ENCODE peak calls at places on chromosome 13, in five cellular contexts. One of them, this sample, is unnamed.

GRCh38 chr13:112587767-112588489 is at the start of gene TUBGCP3:
- DNase-seq in GM06990: peak
- DNase-seq in activated naive CD4-positive, alpha-beta T cell treated with Interleukin-2 at 50 U/mL for 16 hours: peak
- DNase-seq in IMR-90: peak
- DNase-seq in activated CD4-positive, alpha-beta T cell treated with anti-CD3 and anti-CD28 coated beads for 24 hours: peak
- DNase-seq in this sample: peak

GRCh38 chr13:44432595-44432994 is 59.0 kb downstream of the SERP2 start:
- DNase-seq in GM06990: no peak
- DNase-seq in activated naive CD4-positive, alpha-beta T cell treated with Interleukin-2 at 50 U/mL for 16 hours: no peak
- DNase-seq in IMR-90: peak
- DNase-seq in activated CD4-positive, alpha-beta T cell treated with anti-CD3 and anti-CD28 coated beads for 24 hours: no peak
- DNase-seq in this sample: no peak

GRCh38 chr13:34618654-34619053 is 323.4 kb upstream of the NBEA start:
- DNase-seq in GM06990: no peak
- DNase-seq in activated naive CD4-positive, alpha-beta T cell treated with Interleukin-2 at 50 U/mL for 16 hours: no peak
- DNase-seq in IMR-90: no peak
- DNase-seq in activated CD4-positive, alpha-beta T cell treated with anti-CD3 and anti-CD28 coated beads for 24 hours: no peak
- DNase-seq in this sample: no peak

GRCh38 chr13:28568286-28568685 is 73.4 kb upstream of the FLT1 start:
- DNase-seq in GM06990: peak
- DNase-seq in activated naive CD4-positive, alpha-beta T cell treated with Interleukin-2 at 50 U/mL for 16 hours: no peak
- DNase-seq in IMR-90: peak
- DNase-seq in activated CD4-positive, alpha-beta T cell treated with anti-CD3 and anti-CD28 coated beads for 24 hours: no peak
- DNase-seq in this sample: peak

GRCh38 chr13:78160793-78161192 is 242.2 kb upstream of the EDNRB start:
- DNase-seq in GM06990: no peak
- DNase-seq in activated naive CD4-positive, alpha-beta T cell treated with Interleukin-2 at 50 U/mL for 16 hours: no peak
- DNase-seq in IMR-90: peak
- DNase-seq in activated CD4-positive, alpha-beta T cell treated with anti-CD3 and anti-CD28 coated beads for 24 hours: no peak
- DNase-seq in this sample: peak

GRCh38 chr13:31334994-31335549 is 135.3 kb downstream of the B3GLCT start:
- DNase-seq in GM06990: no peak
- DNase-seq in activated naive CD4-positive, alpha-beta T cell treated with Interleukin-2 at 50 U/mL for 16 hours: no peak
- DNase-seq in IMR-90: no peak
- DNase-seq in activated CD4-positive, alpha-beta T cell treated with anti-CD3 and anti-CD28 coated beads for 24 hours: no peak
- DNase-seq in this sample: no peak

GRCh38 chr13:25675060-25675459 is 303.3 kb downstream of the ATP8A2 start:
- DNase-seq in GM06990: no peak
- DNase-seq in activated naive CD4-positive, alpha-beta T cell treated with Interleukin-2 at 50 U/mL for 16 hours: no peak
- DNase-seq in IMR-90: no peak
- DNase-seq in activated CD4-positive, alpha-beta T cell treated with anti-CD3 and anti-CD28 coated beads for 24 hours: no peak
- DNase-seq in this sample: no peak

GRCh38 chr13:109784590-109785140 is 1.7 kb downstream of the IRS2 start:
- DNase-seq in GM06990: no peak
- DNase-seq in activated naive CD4-positive, alpha-beta T cell treated with Interleukin-2 at 50 U/mL for 16 hours: peak
- DNase-seq in IMR-90: peak
- DNase-seq in activated CD4-positive, alpha-beta T cell treated with anti-CD3 and anti-CD28 coated beads for 24 hours: peak
- DNase-seq in this sample: peak

GRCh38 chr13:31982124-31982523 is 49.5 kb upstream of the FRY start:
- DNase-seq in GM06990: no peak
- DNase-seq in activated naive CD4-positive, alpha-beta T cell treated with Interleukin-2 at 50 U/mL for 16 hours: no peak
- DNase-seq in IMR-90: no peak
- DNase-seq in activated CD4-positive, alpha-beta T cell treated with anti-CD3 and anti-CD28 coated beads for 24 hours: no peak
- DNase-seq in this sample: no peak

GRCh38 chr13:75739244-75739868 is 103.2 kb downstream of the LMO7 start:
- DNase-seq in GM06990: no peak
- DNase-seq in activated naive CD4-positive, alpha-beta T cell treated with Interleukin-2 at 50 U/mL for 16 hours: no peak
- DNase-seq in IMR-90: peak
- DNase-seq in activated CD4-positive, alpha-beta T cell treated with anti-CD3 and anti-CD28 coated beads for 24 hours: no peak
- DNase-seq in this sample: no peak

GRCh38 chr13:40189885-40190655 is 476.4 kb downstream of the FOXO1 start:
- DNase-seq in GM06990: no peak
- DNase-seq in activated naive CD4-positive, alpha-beta T cell treated with Interleukin-2 at 50 U/mL for 16 hours: no peak
- DNase-seq in IMR-90: no peak
- DNase-seq in activated CD4-positive, alpha-beta T cell treated with anti-CD3 and anti-CD28 coated beads for 24 hours: no peak
- DNase-seq in this sample: no peak

GRCh38 chr13:65508338-65508737 is 1721.8 kb downstream of the PCDH9 start:
- DNase-seq in GM06990: no peak
- DNase-seq in activated naive CD4-positive, alpha-beta T cell treated with Interleukin-2 at 50 U/mL for 16 hours: no peak
- DNase-seq in IMR-90: no peak
- DNase-seq in activated CD4-positive, alpha-beta T cell treated with anti-CD3 and anti-CD28 coated beads for 24 hours: no peak
- DNase-seq in this sample: no peak